ENCODE peak calls at places on chromosomes 16 and 17, in nine cellular contexts. E, B, Q, Z, J, S, V, U and I are unnamed samples.
A peak's percentile ranks its signal among the peaks of the same experiment; 100 is the strongest.

GRCh38 chr17:17516315-17516930 is 20.2 kb upstream of the RASD1 start:
- DNase-seq in J (no peak), E (no peak), Z (no peak), B (no peak), V (no peak), U (no peak), Q (no peak), S (no peak), I (no peak)

GRCh38 chr17:79707931-79708891 is 22.5 kb upstream of the ENPP7 start:
- DNase-seq in Q (peak; percentile 41), V (peak; percentile 49), B (peak; percentile 11), E (peak; percentile 45), J (peak; percentile 11), U (peak; percentile 57), Z (peak; percentile 77), S (peak; percentile 49), I (peak; percentile 48)

GRCh38 chr16:51876934-51877333 is 670.0 kb downstream of the TOX3 start:
- DNase-seq in J (no peak), E (no peak), Q (no peak), S (no peak), U (no peak), V (no peak), Z (no peak), B (no peak), I (no peak)

GRCh38 chr17:72118588-72119279 is 2.1 kb upstream of the SOX9 start:
- DNase-seq in U (no peak), Z (no peak), B (no peak), E (peak; percentile 88), S (peak; percentile 72), J (peak; percentile 66), Q (peak; percentile 74), V (peak; percentile 61), I (peak; percentile 85)

GRCh38 chr17:19785854-19786253 is 37.8 kb upstream of the ALDH3A1 start:
- DNase-seq in B (no peak), E (no peak), J (no peak), V (no peak), U (no peak), Q (no peak), Z (no peak), S (no peak), I (no peak)

GRCh38 chr17:70099884-70100283 is 24.9 kb downstream of the KCNJ16 start:
- DNase-seq in Q (no peak), U (no peak), E (no peak), J (no peak), B (no peak), S (no peak), V (no peak), Z (no peak), I (no peak)

GRCh38 chr17:62895650-62896301 is 70.3 kb upstream of the TANC2 start:
- DNase-seq in Q (no peak), V (no peak), B (no peak), J (peak; percentile 35), Z (no peak), U (no peak), S (peak; percentile 27), E (peak; percentile 20), I (peak; percentile 98)

GRCh38 chr17:731943-732787 is at the start of gene TLCD3A:
- DNase-seq in Q (peak; percentile 43), V (peak; percentile 73), U (peak; percentile 66), S (peak; percentile 75), E (peak; percentile 72), Z (peak; percentile 82), J (peak; percentile 49), B (peak; percentile 21), I (peak; percentile 76)